ENCODE peak calls at places on chromosomes 1 and 21, in ten cellular contexts. C, O, G, K, L, R, H, T, N and X are unnamed samples.

GRCh38 chr21:45865106-45865835 is 116.3 kb upstream of the COL6A1 start:
- DNase-seq in C (no peak), O (no peak), G (peak), K (no peak), L (no peak), R (no peak), H (no peak), T (peak), N (no peak), X (no peak)

GRCh38 chr1:212514056-212514614 is 81.4 kb downstream of the NENF start:
- DNase-seq in C (no peak), O (peak), G (peak), K (no peak), L (no peak), R (no peak), H (no peak), T (no peak), N (peak), X (peak)

GRCh38 chr1:43993206-43993914 is 2.0 kb downstream of the CCDC24 start:
- DNase-seq in C (no peak), O (no peak), G (no peak), K (no peak), L (no peak), R (no peak), H (no peak), T (no peak), N (no peak), X (no peak)

GRCh38 chr1:193102662-193103061 is 2.6 kb downstream of the GLRX2 start:
- DNase-seq in C (no peak), O (no peak), G (no peak), K (no peak), L (no peak), R (no peak), H (no peak), T (no peak), N (no peak), X (no peak)

GRCh38 chr1:47827032-47827585 is 170.1 kb downstream of the TRABD2B start:
- DNase-seq in C (no peak), O (no peak), G (no peak), K (no peak), L (no peak), R (no peak), H (no peak), T (no peak), N (no peak), X (no peak)

GRCh38 chr21:41973427-41973831 is 19.6 kb upstream of the C2CD2 start:
- DNase-seq in C (no peak), O (no peak), G (no peak), K (no peak), L (no peak), R (no peak), H (peak), T (no peak), N (no peak), X (no peak)

GRCh38 chr1:204726478-204726877 is 40.9 kb upstream of the LRRN2 start:
- DNase-seq in C (no peak), O (no peak), G (peak), K (no peak), L (no peak), R (no peak), H (no peak), T (peak), N (no peak), X (no peak)

GRCh38 chr1:46183119-46183842 is 7.0 kb upstream of the P3R3URF start:
- DNase-seq in C (no peak), O (no peak), G (peak), K (no peak), L (no peak), R (no peak), H (no peak), T (peak), N (peak), X (peak)

GRCh38 chr1:159960721-159961381 is 6.8 kb upstream of the SLAMF9 start:
- DNase-seq in C (no peak), O (no peak), G (peak), K (no peak), L (no peak), R (no peak), H (no peak), T (peak), N (no peak), X (no peak)

GRCh38 chr1:9320520-9321479 is 28.1 kb downstream of the SPSB1 start:
- DNase-seq in C (no peak), O (no peak), G (no peak), K (no peak), L (no peak), R (no peak), H (no peak), T (no peak), N (no peak), X (no peak)

GRCh38 chr1:183995322-183996035 is 42.0 kb downstream of the COLGALT2 start:
- DNase-seq in C (no peak), O (no peak), G (peak), K (no peak), L (no peak), R (no peak), H (no peak), T (no peak), N (no peak), X (no peak)